ENCODE peak calls at places on chromosome 3, in six cellular contexts. One of them, this sample, is unnamed.

GRCh38 chr3:100289339-100289738 is 28.5 kb downstream of the TBC1D23 start:
- DNase-seq in EL: peak; percentile 53
- DNase-seq in nucleus accumbens: no peak
- DNase-seq in GM04504: no peak
- DNase-seq in activated CD4-positive, alpha-beta T cell treated with anti-CD3 and anti-CD28 coated beads, Interleukin-2, amount 50 U/mL, for 4 hours: no peak
- DNase-seq in stimulated activated CD8-positive, alpha-beta memory T cell treated with anti-CD3 and anti-CD28 coated beads, Interleukin-7, amount 100 ng/mL, for 1 hour: no peak
- DNase-seq in this sample: peak; percentile 35

GRCh38 chr3:151305081-151305777 is 11.4 kb downstream of the GPR87 start:
- DNase-seq in EL: peak; percentile 98
- DNase-seq in nucleus accumbens: peak; percentile 5
- DNase-seq in GM04504: peak; percentile 97
- DNase-seq in activated CD4-positive, alpha-beta T cell treated with anti-CD3 and anti-CD28 coated beads, Interleukin-2, amount 50 U/mL, for 4 hours: no peak
- DNase-seq in stimulated activated CD8-positive, alpha-beta memory T cell treated with anti-CD3 and anti-CD28 coated beads, Interleukin-7, amount 100 ng/mL, for 1 hour: no peak
- DNase-seq in this sample: peak; percentile 100

GRCh38 chr3:97481416-97481815 is 283.1 kb upstream of the ARL6 start:
- DNase-seq in EL: no peak
- DNase-seq in nucleus accumbens: no peak
- DNase-seq in GM04504: no peak
- DNase-seq in activated CD4-positive, alpha-beta T cell treated with anti-CD3 and anti-CD28 coated beads, Interleukin-2, amount 50 U/mL, for 4 hours: no peak
- DNase-seq in stimulated activated CD8-positive, alpha-beta memory T cell treated with anti-CD3 and anti-CD28 coated beads, Interleukin-7, amount 100 ng/mL, for 1 hour: no peak
- DNase-seq in this sample: no peak

GRCh38 chr3:133475245-133476010 is 75.6 kb downstream of the BFSP2 start:
- DNase-seq in EL: no peak
- DNase-seq in nucleus accumbens: no peak
- DNase-seq in GM04504: no peak
- DNase-seq in activated CD4-positive, alpha-beta T cell treated with anti-CD3 and anti-CD28 coated beads, Interleukin-2, amount 50 U/mL, for 4 hours: no peak
- DNase-seq in stimulated activated CD8-positive, alpha-beta memory T cell treated with anti-CD3 and anti-CD28 coated beads, Interleukin-7, amount 100 ng/mL, for 1 hour: no peak
- DNase-seq in this sample: no peak

GRCh38 chr3:58422756-58423324 is 10.8 kb downstream of the PDHB start:
- DNase-seq in EL: no peak
- DNase-seq in nucleus accumbens: no peak
- DNase-seq in GM04504: no peak
- DNase-seq in activated CD4-positive, alpha-beta T cell treated with anti-CD3 and anti-CD28 coated beads, Interleukin-2, amount 50 U/mL, for 4 hours: no peak
- DNase-seq in stimulated activated CD8-positive, alpha-beta memory T cell treated with anti-CD3 and anti-CD28 coated beads, Interleukin-7, amount 100 ng/mL, for 1 hour: no peak
- DNase-seq in this sample: no peak

GRCh38 chr3:160400631-160401150 is 1.2 kb downstream of the SMC4 start:
- DNase-seq in EL: no peak
- DNase-seq in nucleus accumbens: no peak
- DNase-seq in GM04504: no peak
- DNase-seq in activated CD4-positive, alpha-beta T cell treated with anti-CD3 and anti-CD28 coated beads, Interleukin-2, amount 50 U/mL, for 4 hours: peak; percentile 2
- DNase-seq in stimulated activated CD8-positive, alpha-beta memory T cell treated with anti-CD3 and anti-CD28 coated beads, Interleukin-7, amount 100 ng/mL, for 1 hour: no peak
- DNase-seq in this sample: no peak

GRCh38 chr3:124845406-124845805 is 41.8 kb downstream of the ITGB5 start:
- DNase-seq in EL: peak; percentile 93
- DNase-seq in nucleus accumbens: no peak
- DNase-seq in GM04504: peak; percentile 91
- DNase-seq in activated CD4-positive, alpha-beta T cell treated with anti-CD3 and anti-CD28 coated beads, Interleukin-2, amount 50 U/mL, for 4 hours: no peak
- DNase-seq in stimulated activated CD8-positive, alpha-beta memory T cell treated with anti-CD3 and anti-CD28 coated beads, Interleukin-7, amount 100 ng/mL, for 1 hour: no peak
- DNase-seq in this sample: peak; percentile 96

GRCh38 chr3:38029400-38030125 is at the start of gene PLCD1:
- DNase-seq in EL: peak; percentile 77
- DNase-seq in nucleus accumbens: no peak
- DNase-seq in GM04504: no peak
- DNase-seq in activated CD4-positive, alpha-beta T cell treated with anti-CD3 and anti-CD28 coated beads, Interleukin-2, amount 50 U/mL, for 4 hours: no peak
- DNase-seq in stimulated activated CD8-positive, alpha-beta memory T cell treated with anti-CD3 and anti-CD28 coated beads, Interleukin-7, amount 100 ng/mL, for 1 hour: no peak
- DNase-seq in this sample: no peak

GRCh38 chr3:27357665-27358258 is 11.4 kb downstream of the NEK10 start:
- DNase-seq in EL: peak; percentile 67
- DNase-seq in nucleus accumbens: no peak
- DNase-seq in GM04504: peak; percentile 9
- DNase-seq in activated CD4-positive, alpha-beta T cell treated with anti-CD3 and anti-CD28 coated beads, Interleukin-2, amount 50 U/mL, for 4 hours: peak; percentile 42
- DNase-seq in stimulated activated CD8-positive, alpha-beta memory T cell treated with anti-CD3 and anti-CD28 coated beads, Interleukin-7, amount 100 ng/mL, for 1 hour: peak; percentile 24
- DNase-seq in this sample: peak; percentile 50

GRCh38 chr3:17775073-17775472 is 32.6 kb upstream of the TBC1D5 start:
- DNase-seq in EL: no peak
- DNase-seq in nucleus accumbens: no peak
- DNase-seq in GM04504: no peak
- DNase-seq in activated CD4-positive, alpha-beta T cell treated with anti-CD3 and anti-CD28 coated beads, Interleukin-2, amount 50 U/mL, for 4 hours: no peak
- DNase-seq in stimulated activated CD8-positive, alpha-beta memory T cell treated with anti-CD3 and anti-CD28 coated beads, Interleukin-7, amount 100 ng/mL, for 1 hour: no peak
- DNase-seq in this sample: no peak

GRCh38 chr3:151835751-151836550 is 22.0 kb downstream of the AADAC start:
- DNase-seq in EL: peak; percentile 13
- DNase-seq in nucleus accumbens: no peak
- DNase-seq in GM04504: no peak
- DNase-seq in activated CD4-positive, alpha-beta T cell treated with anti-CD3 and anti-CD28 coated beads, Interleukin-2, amount 50 U/mL, for 4 hours: no peak
- DNase-seq in stimulated activated CD8-positive, alpha-beta memory T cell treated with anti-CD3 and anti-CD28 coated beads, Interleukin-7, amount 100 ng/mL, for 1 hour: no peak
- DNase-seq in this sample: peak; percentile 27

GRCh38 chr3:145015243-145015642 is 1043.6 kb downstream of the DIPK2A start:
- DNase-seq in EL: no peak
- DNase-seq in nucleus accumbens: no peak
- DNase-seq in GM04504: peak; percentile 4
- DNase-seq in activated CD4-positive, alpha-beta T cell treated with anti-CD3 and anti-CD28 coated beads, Interleukin-2, amount 50 U/mL, for 4 hours: no peak
- DNase-seq in stimulated activated CD8-positive, alpha-beta memory T cell treated with anti-CD3 and anti-CD28 coated beads, Interleukin-7, amount 100 ng/mL, for 1 hour: no peak
- DNase-seq in this sample: peak; percentile 88

GRCh38 chr3:16236030-16236639 is 28.6 kb downstream of the DPH3 start:
- DNase-seq in EL: no peak
- DNase-seq in nucleus accumbens: no peak
- DNase-seq in GM04504: no peak
- DNase-seq in activated CD4-positive, alpha-beta T cell treated with anti-CD3 and anti-CD28 coated beads, Interleukin-2, amount 50 U/mL, for 4 hours: no peak
- DNase-seq in stimulated activated CD8-positive, alpha-beta memory T cell treated with anti-CD3 and anti-CD28 coated beads, Interleukin-7, amount 100 ng/mL, for 1 hour: no peak
- DNase-seq in this sample: no peak

GRCh38 chr3:46276497-46277099 is 34.3 kb downstream of the CCR3 start:
- DNase-seq in EL: peak; percentile 32
- DNase-seq in nucleus accumbens: no peak
- DNase-seq in GM04504: no peak
- DNase-seq in activated CD4-positive, alpha-beta T cell treated with anti-CD3 and anti-CD28 coated beads, Interleukin-2, amount 50 U/mL, for 4 hours: peak; percentile 71
- DNase-seq in stimulated activated CD8-positive, alpha-beta memory T cell treated with anti-CD3 and anti-CD28 coated beads, Interleukin-7, amount 100 ng/mL, for 1 hour: peak; percentile 59
- DNase-seq in this sample: peak; percentile 52

GRCh38 chr3:176521531-176522175 is 675.6 kb downstream of the TBL1XR1 start:
- DNase-seq in EL: peak; percentile 74
- DNase-seq in nucleus accumbens: no peak
- DNase-seq in GM04504: peak; percentile 71
- DNase-seq in activated CD4-positive, alpha-beta T cell treated with anti-CD3 and anti-CD28 coated beads, Interleukin-2, amount 50 U/mL, for 4 hours: no peak
- DNase-seq in stimulated activated CD8-positive, alpha-beta memory T cell treated with anti-CD3 and anti-CD28 coated beads, Interleukin-7, amount 100 ng/mL, for 1 hour: no peak
- DNase-seq in this sample: peak; percentile 50

GRCh38 chr3:156688849-156689452 is 14.6 kb downstream of the TIPARP start:
- DNase-seq in EL: no peak
- DNase-seq in nucleus accumbens: no peak
- DNase-seq in GM04504: no peak
- DNase-seq in activated CD4-positive, alpha-beta T cell treated with anti-CD3 and anti-CD28 coated beads, Interleukin-2, amount 50 U/mL, for 4 hours: no peak
- DNase-seq in stimulated activated CD8-positive, alpha-beta memory T cell treated with anti-CD3 and anti-CD28 coated beads, Interleukin-7, amount 100 ng/mL, for 1 hour: no peak
- DNase-seq in this sample: no peak

GRCh38 chr3:105629725-105630124 is 239.1 kb downstream of the CBLB start:
- DNase-seq in EL: no peak
- DNase-seq in nucleus accumbens: no peak
- DNase-seq in GM04504: no peak
- DNase-seq in activated CD4-positive, alpha-beta T cell treated with anti-CD3 and anti-CD28 coated beads, Interleukin-2, amount 50 U/mL, for 4 hours: no peak
- DNase-seq in stimulated activated CD8-positive, alpha-beta memory T cell treated with anti-CD3 and anti-CD28 coated beads, Interleukin-7, amount 100 ng/mL, for 1 hour: no peak
- DNase-seq in this sample: no peak

GRCh38 chr3:151434151-151434890 is 26.5 kb downstream of the IGSF10 start:
- DNase-seq in EL: peak; percentile 85
- DNase-seq in nucleus accumbens: no peak
- DNase-seq in GM04504: peak; percentile 87
- DNase-seq in activated CD4-positive, alpha-beta T cell treated with anti-CD3 and anti-CD28 coated beads, Interleukin-2, amount 50 U/mL, for 4 hours: no peak
- DNase-seq in stimulated activated CD8-positive, alpha-beta memory T cell treated with anti-CD3 and anti-CD28 coated beads, Interleukin-7, amount 100 ng/mL, for 1 hour: no peak
- DNase-seq in this sample: peak; percentile 81

GRCh38 chr3:63872135-63872924 is 8.7 kb downstream of the ATXN7 start:
- DNase-seq in EL: peak; percentile 89
- DNase-seq in nucleus accumbens: no peak
- DNase-seq in GM04504: no peak
- DNase-seq in activated CD4-positive, alpha-beta T cell treated with anti-CD3 and anti-CD28 coated beads, Interleukin-2, amount 50 U/mL, for 4 hours: no peak
- DNase-seq in stimulated activated CD8-positive, alpha-beta memory T cell treated with anti-CD3 and anti-CD28 coated beads, Interleukin-7, amount 100 ng/mL, for 1 hour: no peak
- DNase-seq in this sample: peak; percentile 68

GRCh38 chr3:43998841-43999805 is 242.6 kb upstream of the TOPAZ1 start:
- DNase-seq in EL: peak; percentile 80
- DNase-seq in nucleus accumbens: peak; percentile 53
- DNase-seq in GM04504: no peak
- DNase-seq in activated CD4-positive, alpha-beta T cell treated with anti-CD3 and anti-CD28 coated beads, Interleukin-2, amount 50 U/mL, for 4 hours: no peak
- DNase-seq in stimulated activated CD8-positive, alpha-beta memory T cell treated with anti-CD3 and anti-CD28 coated beads, Interleukin-7, amount 100 ng/mL, for 1 hour: no peak
- DNase-seq in this sample: peak; percentile 88

GRCh38 chr3:144369151-144369879 is 397.7 kb downstream of the DIPK2A start:
- DNase-seq in EL: peak; percentile 13
- DNase-seq in nucleus accumbens: no peak
- DNase-seq in GM04504: no peak
- DNase-seq in activated CD4-positive, alpha-beta T cell treated with anti-CD3 and anti-CD28 coated beads, Interleukin-2, amount 50 U/mL, for 4 hours: no peak
- DNase-seq in stimulated activated CD8-positive, alpha-beta memory T cell treated with anti-CD3 and anti-CD28 coated beads, Interleukin-7, amount 100 ng/mL, for 1 hour: no peak
- DNase-seq in this sample: peak; percentile 22

GRCh38 chr3:78977073-78977472 is 790.7 kb downstream of the ROBO1 start:
- DNase-seq in EL: peak; percentile 40
- DNase-seq in nucleus accumbens: no peak
- DNase-seq in GM04504: no peak
- DNase-seq in activated CD4-positive, alpha-beta T cell treated with anti-CD3 and anti-CD28 coated beads, Interleukin-2, amount 50 U/mL, for 4 hours: no peak
- DNase-seq in stimulated activated CD8-positive, alpha-beta memory T cell treated with anti-CD3 and anti-CD28 coated beads, Interleukin-7, amount 100 ng/mL, for 1 hour: no peak
- DNase-seq in this sample: peak; percentile 57

GRCh38 chr3:157844770-157845522 is 261.3 kb downstream of the SHOX2 start:
- DNase-seq in EL: peak; percentile 27
- DNase-seq in nucleus accumbens: no peak
- DNase-seq in GM04504: peak; percentile 50
- DNase-seq in activated CD4-positive, alpha-beta T cell treated with anti-CD3 and anti-CD28 coated beads, Interleukin-2, amount 50 U/mL, for 4 hours: no peak
- DNase-seq in stimulated activated CD8-positive, alpha-beta memory T cell treated with anti-CD3 and anti-CD28 coated beads, Interleukin-7, amount 100 ng/mL, for 1 hour: no peak
- DNase-seq in this sample: peak; percentile 18

GRCh38 chr3:24365168-24365567 is 129.5 kb downstream of the THRB start:
- DNase-seq in EL: peak; percentile 91
- DNase-seq in nucleus accumbens: no peak
- DNase-seq in GM04504: no peak
- DNase-seq in activated CD4-positive, alpha-beta T cell treated with anti-CD3 and anti-CD28 coated beads, Interleukin-2, amount 50 U/mL, for 4 hours: no peak
- DNase-seq in stimulated activated CD8-positive, alpha-beta memory T cell treated with anti-CD3 and anti-CD28 coated beads, Interleukin-7, amount 100 ng/mL, for 1 hour: no peak
- DNase-seq in this sample: peak; percentile 97

GRCh38 chr3:196246612-196247308 is 30.4 kb downstream of the SLC51A start:
- DNase-seq in EL: peak; percentile 85
- DNase-seq in nucleus accumbens: no peak
- DNase-seq in GM04504: peak; percentile 49
- DNase-seq in activated CD4-positive, alpha-beta T cell treated with anti-CD3 and anti-CD28 coated beads, Interleukin-2, amount 50 U/mL, for 4 hours: no peak
- DNase-seq in stimulated activated CD8-positive, alpha-beta memory T cell treated with anti-CD3 and anti-CD28 coated beads, Interleukin-7, amount 100 ng/mL, for 1 hour: no peak
- DNase-seq in this sample: peak; percentile 100

GRCh38 chr3:26703519-26703918 is 80.9 kb downstream of the LRRC3B start:
- DNase-seq in EL: no peak
- DNase-seq in nucleus accumbens: no peak
- DNase-seq in GM04504: no peak
- DNase-seq in activated CD4-positive, alpha-beta T cell treated with anti-CD3 and anti-CD28 coated beads, Interleukin-2, amount 50 U/mL, for 4 hours: no peak
- DNase-seq in stimulated activated CD8-positive, alpha-beta memory T cell treated with anti-CD3 and anti-CD28 coated beads, Interleukin-7, amount 100 ng/mL, for 1 hour: no peak
- DNase-seq in this sample: no peak

GRCh38 chr3:179956416-179956830 is 80.3 kb downstream of the PEX5L start:
- DNase-seq in EL: no peak
- DNase-seq in nucleus accumbens: no peak
- DNase-seq in GM04504: no peak
- DNase-seq in activated CD4-positive, alpha-beta T cell treated with anti-CD3 and anti-CD28 coated beads, Interleukin-2, amount 50 U/mL, for 4 hours: no peak
- DNase-seq in stimulated activated CD8-positive, alpha-beta memory T cell treated with anti-CD3 and anti-CD28 coated beads, Interleukin-7, amount 100 ng/mL, for 1 hour: no peak
- DNase-seq in this sample: peak; percentile 23

GRCh38 chr3:16831846-16832245 is 52.9 kb upstream of the PLCL2 start:
- DNase-seq in EL: no peak
- DNase-seq in nucleus accumbens: no peak
- DNase-seq in GM04504: no peak
- DNase-seq in activated CD4-positive, alpha-beta T cell treated with anti-CD3 and anti-CD28 coated beads, Interleukin-2, amount 50 U/mL, for 4 hours: no peak
- DNase-seq in stimulated activated CD8-positive, alpha-beta memory T cell treated with anti-CD3 and anti-CD28 coated beads, Interleukin-7, amount 100 ng/mL, for 1 hour: no peak
- DNase-seq in this sample: no peak

GRCh38 chr3:63613561-63613960 is 38.9 kb upstream of the SNTN start:
- DNase-seq in EL: peak; percentile 43
- DNase-seq in nucleus accumbens: no peak
- DNase-seq in GM04504: peak; percentile 41
- DNase-seq in activated CD4-positive, alpha-beta T cell treated with anti-CD3 and anti-CD28 coated beads, Interleukin-2, amount 50 U/mL, for 4 hours: no peak
- DNase-seq in stimulated activated CD8-positive, alpha-beta memory T cell treated with anti-CD3 and anti-CD28 coated beads, Interleukin-7, amount 100 ng/mL, for 1 hour: no peak
- DNase-seq in this sample: no peak

GRCh38 chr3:46934508-46935167 is 41.9 kb downstream of the CCDC12 start:
- DNase-seq in EL: peak; percentile 34
- DNase-seq in nucleus accumbens: no peak
- DNase-seq in GM04504: no peak
- DNase-seq in activated CD4-positive, alpha-beta T cell treated with anti-CD3 and anti-CD28 coated beads, Interleukin-2, amount 50 U/mL, for 4 hours: no peak
- DNase-seq in stimulated activated CD8-positive, alpha-beta memory T cell treated with anti-CD3 and anti-CD28 coated beads, Interleukin-7, amount 100 ng/mL, for 1 hour: no peak
- DNase-seq in this sample: peak; percentile 89

GRCh38 chr3:46943237-46944187 is 33.0 kb downstream of the CCDC12 start:
- DNase-seq in EL: no peak
- DNase-seq in nucleus accumbens: no peak
- DNase-seq in GM04504: no peak
- DNase-seq in activated CD4-positive, alpha-beta T cell treated with anti-CD3 and anti-CD28 coated beads, Interleukin-2, amount 50 U/mL, for 4 hours: no peak
- DNase-seq in stimulated activated CD8-positive, alpha-beta memory T cell treated with anti-CD3 and anti-CD28 coated beads, Interleukin-7, amount 100 ng/mL, for 1 hour: no peak
- DNase-seq in this sample: peak; percentile 76

GRCh38 chr3:46214751-46215352 is 6.7 kb upstream of the CCR1 start:
- DNase-seq in EL: peak; percentile 29
- DNase-seq in nucleus accumbens: no peak
- DNase-seq in GM04504: no peak
- DNase-seq in activated CD4-positive, alpha-beta T cell treated with anti-CD3 and anti-CD28 coated beads, Interleukin-2, amount 50 U/mL, for 4 hours: no peak
- DNase-seq in stimulated activated CD8-positive, alpha-beta memory T cell treated with anti-CD3 and anti-CD28 coated beads, Interleukin-7, amount 100 ng/mL, for 1 hour: no peak
- DNase-seq in this sample: no peak

GRCh38 chr3:136818191-136818850 is 605 bp upstream of the SLC35G2 start:
- DNase-seq in EL: peak; percentile 93
- DNase-seq in nucleus accumbens: no peak
- DNase-seq in GM04504: no peak
- DNase-seq in activated CD4-positive, alpha-beta T cell treated with anti-CD3 and anti-CD28 coated beads, Interleukin-2, amount 50 U/mL, for 4 hours: peak; percentile 15
- DNase-seq in stimulated activated CD8-positive, alpha-beta memory T cell treated with anti-CD3 and anti-CD28 coated beads, Interleukin-7, amount 100 ng/mL, for 1 hour: no peak
- DNase-seq in this sample: peak; percentile 100

This sample was measured in HT1080.